ENCODE peak calls at places on chromosome 13, in four cellular contexts. Y is SK-N-SH, L is K562, P is HepG2. J is an unnamed sample.

GRCh38 chr13:92074658-92075057 is 676.2 kb downstream of the GPC5 start:
- DNase-seq in Y (peak; percentile 14), L (no peak), P (peak; percentile 28), J (peak; percentile 16)

GRCh38 chr13:32585625-32586021 is 629 bp upstream of the PDS5B start:
- DNase-seq in Y (no peak), L (no peak), P (no peak), J (no peak)

GRCh38 chr13:97977982-97978381 is 24.5 kb downstream of the IPO5 start:
- DNase-seq in Y (no peak), L (no peak), P (no peak), J (no peak)

GRCh38 chr13:30108216-30108912 is 199.0 kb downstream of the KATNAL1 start:
- DNase-seq in Y (no peak), L (no peak), P (no peak), J (no peak)

GRCh38 chr13:88622362-88622973 is 951.3 kb downstream of the SLITRK5 start:
- DNase-seq in Y (no peak), L (no peak), P (no peak), J (no peak)

GRCh38 chr13:99984134-99984462 is 2.5 kb downstream of the ZIC2 start:
- DNase-seq in Y (peak; percentile 21), L (no peak), P (no peak), J (no peak)

GRCh38 chr13:54805743-54806142 is 1777.1 kb downstream of the OLFM4 start:
- DNase-seq in Y (no peak), L (no peak), P (no peak), J (no peak)

GRCh38 chr13:34640931-34641330 is 301.1 kb upstream of the NBEA start:
- DNase-seq in Y (no peak), L (no peak), P (no peak), J (no peak)

GRCh38 chr13:36374063-36374462 is 27.9 kb upstream of the SPART start:
- DNase-seq in Y (no peak), L (no peak), P (no peak), J (no peak)

GRCh38 chr13:33744589-33745369 is 73.2 kb upstream of the RFC3 start:
- DNase-seq in Y (no peak), L (no peak), P (no peak), J (no peak)

GRCh38 chr13:113078895-113079720 is 26.5 kb upstream of the F7 start:
- DNase-seq in Y (no peak), L (no peak), P (no peak), J (no peak)

GRCh38 chr13:32734511-32734910 is 148.3 kb downstream of the PDS5B start:
- DNase-seq in Y (no peak), L (no peak), P (no peak), J (no peak)

GRCh38 chr13:85498774-85499173 is 300.4 kb downstream of the SLITRK6 start:
- DNase-seq in Y (no peak), L (no peak), P (no peak), J (no peak)

GRCh38 chr13:68304287-68304893 is 1074.3 kb upstream of the PCDH9 start:
- DNase-seq in Y (peak; percentile 36), L (peak; percentile 4), P (peak; percentile 43), J (no peak)

GRCh38 chr13:101473458-101473857 is 21.0 kb downstream of the ITGBL1 start:
- DNase-seq in Y (no peak), L (no peak), P (no peak), J (no peak)

GRCh38 chr13:33251131-33251629 is 34.4 kb downstream of the STARD13 start:
- DNase-seq in Y (peak; percentile 54), L (no peak), P (no peak), J (no peak)

GRCh38 chr13:70634893-70635292 is 526.6 kb upstream of the KLHL1 start:
- DNase-seq in Y (no peak), L (no peak), P (no peak), J (no peak)

GRCh38 chr13:113425931-113426590 is 27.2 kb downstream of the ADPRHL1 start:
- DNase-seq in Y (no peak), L (no peak), P (no peak), J (peak; percentile 9)

GRCh38 chr13:27012482-27013197 is 159.0 kb downstream of the USP12 start:
- DNase-seq in Y (no peak), L (no peak), P (no peak), J (no peak)

GRCh38 chr13:65461590-65461989 is 1768.5 kb downstream of the PCDH9 start:
- DNase-seq in Y (no peak), L (no peak), P (no peak), J (no peak)

GRCh38 chr13:59744747-59745394 is 418.9 kb downstream of the DIAPH3 start:
- DNase-seq in Y (no peak), L (no peak), P (no peak), J (no peak)

GRCh38 chr13:27375686-27376326 is 48.6 kb upstream of the GTF3A start:
- DNase-seq in Y (peak; percentile 81), L (peak; percentile 68), P (peak; percentile 47), J (peak; percentile 85)

GRCh38 chr13:97391201-97391600 is 42.8 kb upstream of the RAP2A start:
- DNase-seq in Y (no peak), L (no peak), P (no peak), J (no peak)

DNA sequence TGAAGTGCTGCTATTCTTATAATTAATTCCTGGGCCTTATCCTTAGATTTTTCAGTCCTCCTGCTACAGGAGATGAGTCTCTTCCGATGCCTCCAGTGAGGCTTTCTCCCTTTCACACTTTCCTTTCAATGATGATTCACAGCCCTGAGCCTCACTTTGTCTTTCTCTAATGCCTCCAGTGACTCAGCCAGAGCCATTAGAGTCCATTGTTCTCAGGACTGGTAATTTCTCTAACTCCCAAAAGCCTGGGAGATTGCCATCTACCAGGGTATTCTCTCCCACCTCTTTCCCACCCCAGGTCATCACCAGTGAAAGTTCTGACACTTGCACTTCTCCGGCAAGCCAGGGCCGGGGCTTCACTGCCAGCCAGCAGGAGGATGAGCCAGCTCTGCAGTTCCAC is 49.6 kb upstream of the ARGLU1 start:
- DNase-seq in Y (no peak), L (no peak), P (no peak), J (no peak)
- TF ChIP-seq FOXJ3 in Y (no peak), L (no peak), P (no peak), J (no peak)

GRCh38 chr13:109917422-109917821 is 131.0 kb upstream of the IRS2 start:
- DNase-seq in Y (no peak), L (no peak), P (no peak), J (no peak)

GRCh38 chr13:109919715-109920375 is 133.5 kb upstream of the IRS2 start:
- DNase-seq in Y (no peak), L (no peak), P (no peak), J (no peak)

GRCh38 chr13:109922518-109922917 is 136.1 kb upstream of the IRS2 start:
- DNase-seq in Y (no peak), L (no peak), P (no peak), J (no peak)

GRCh38 chr13:109914111-109914510 is 127.7 kb upstream of the IRS2 start:
- DNase-seq in Y (no peak), L (no peak), P (no peak), J (no peak)

DNA sequence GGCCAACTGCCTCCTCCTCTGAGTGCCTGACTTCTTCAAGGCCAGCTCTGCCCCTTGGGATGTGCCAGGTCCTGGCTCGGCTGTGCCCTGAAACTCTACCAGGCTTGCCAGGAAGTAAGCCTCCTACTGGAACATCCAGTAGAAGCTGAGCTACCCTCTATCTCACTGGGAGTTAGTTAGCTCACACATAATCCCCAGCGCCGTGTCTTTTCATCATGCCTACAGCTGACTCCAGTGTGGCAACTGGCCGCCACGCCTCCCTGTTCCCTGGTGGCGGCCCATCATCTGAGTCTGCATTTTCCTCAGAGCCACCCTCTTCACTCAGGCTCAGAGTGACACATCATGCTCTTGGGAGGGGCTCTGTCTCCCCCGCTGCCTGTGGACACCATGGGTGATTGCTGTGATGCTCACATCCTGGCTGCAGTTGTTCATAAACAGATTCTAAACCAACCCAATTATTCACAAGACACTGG is 131.8 kb upstream of the IRS2 start:
- DNase-seq in Y (no peak), L (no peak), P (no peak), J (no peak)
- TF ChIP-seq FOXJ3 in Y (no peak), L (no peak), P (no peak), J (no peak)

DNA sequence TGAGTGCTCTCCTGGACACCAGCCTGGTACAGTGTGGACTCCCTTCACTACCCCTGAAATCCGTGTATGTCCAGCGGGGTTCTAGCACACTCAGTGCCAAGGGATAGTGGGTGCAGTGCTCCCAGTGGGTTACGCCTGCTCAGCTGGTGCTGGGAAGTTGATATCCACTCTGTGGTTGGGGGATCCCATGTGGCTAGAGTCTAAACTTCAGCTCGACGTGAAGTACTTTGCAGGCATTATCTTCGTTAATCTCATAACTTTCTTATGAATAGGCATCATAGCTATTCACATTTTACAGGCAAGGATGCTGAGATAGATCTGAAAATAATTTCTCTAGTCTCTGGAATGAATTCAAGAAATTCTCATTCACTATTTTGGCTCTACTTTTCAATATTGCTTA is 433.2 kb upstream of the HTR2A start:
- DNase-seq in Y (no peak), L (no peak), P (no peak), J (no peak)
- TF ChIP-seq FOXJ3 in Y (no peak), L (no peak), P (no peak), J (no peak)

DNA sequence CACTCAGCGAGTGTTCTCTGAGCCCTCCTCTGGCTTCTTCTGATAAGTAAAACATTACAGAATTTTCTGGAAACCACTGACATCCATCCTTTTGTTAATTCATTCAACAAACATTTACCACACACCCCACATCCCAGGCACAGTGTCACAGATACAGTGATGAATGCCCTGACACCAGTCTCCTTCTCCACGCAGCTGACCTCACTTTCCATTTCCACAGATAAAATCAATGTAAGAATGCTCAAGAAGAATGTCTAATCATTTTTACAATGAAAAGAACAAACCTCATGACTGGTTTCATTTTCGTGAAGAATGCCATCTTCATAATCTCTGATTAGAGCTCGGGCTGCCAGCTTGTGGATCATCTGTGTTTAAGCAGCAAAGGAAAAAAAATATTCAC is 69.2 kb downstream of the PARP4 start:
- DNase-seq in Y (no peak), L (no peak), P (no peak), J (no peak)
- TF ChIP-seq FOXJ3 in Y (no peak), L (no peak), P (no peak), J (no peak)

DNA sequence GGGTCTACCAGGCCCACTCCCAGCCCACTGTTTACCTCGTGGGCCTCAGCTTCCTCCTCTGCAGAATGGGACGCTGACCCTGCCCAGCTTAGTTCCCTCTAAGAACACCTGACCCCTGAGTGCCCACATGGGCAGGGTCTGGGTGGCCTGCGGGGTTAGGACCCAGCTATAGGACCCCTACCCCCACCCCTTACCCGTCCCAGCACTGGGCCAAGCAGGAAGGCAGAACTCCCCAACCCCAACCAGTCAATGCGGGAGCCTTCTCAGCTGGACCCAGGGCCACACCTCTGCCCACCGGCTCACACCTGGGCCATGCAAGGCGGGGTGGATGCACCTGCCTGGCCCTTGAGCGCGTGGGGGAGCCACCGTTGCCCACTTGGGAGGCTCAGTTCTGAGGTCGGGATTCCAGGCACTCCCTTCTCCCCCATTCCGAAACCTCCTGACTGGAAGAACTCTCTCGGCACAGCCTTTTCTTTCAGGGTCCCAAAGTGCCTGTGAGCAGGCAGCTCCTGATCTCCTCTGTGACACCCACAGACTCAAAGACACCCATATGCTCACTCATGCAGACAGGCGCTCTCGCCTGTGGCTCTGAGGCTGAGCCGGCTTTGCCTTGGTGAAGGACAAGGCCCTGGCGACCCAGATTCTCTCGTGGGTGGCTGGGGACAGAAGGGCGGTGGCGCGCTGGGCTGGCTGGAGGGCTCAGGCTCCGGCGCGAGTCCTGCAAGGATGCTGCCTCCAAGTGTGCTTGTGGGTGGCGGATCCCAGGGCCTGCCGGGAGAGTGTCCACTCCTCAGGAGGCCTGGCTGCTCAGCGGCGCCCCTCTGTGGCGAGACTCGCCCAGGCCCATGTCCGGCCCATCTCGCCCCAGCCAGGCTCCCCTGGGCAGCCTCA is 27.9 kb upstream of the PARP4 start:
- DNase-seq in Y (peak; percentile 51), L (peak; percentile 7), P (peak; percentile 2), J (peak; percentile 78)
- TF ChIP-seq FOXJ3 in Y (no peak), L (no peak), P (no peak), J (no peak)